ENCODE peak calls at places on chromosomes 16 and 17, in nine cellular contexts. V is retina; N is posterior cingulate gyrus; G is activated CD4-positive, alpha-beta T cell treated with anti-CD3 and anti-CD28 coated beads, Interleukin-2, amount 50 U/mL, for 4 hours; T is cardiac fibroblast; F is mucosa of descending colon; K is endothelial cell; U is osteocyte; R is amniotic stem cell. P is an unnamed sample.

GRCh38 chr17:3988297-3989120 is 24.3 kb upstream of the ATP2A3 start:
- DNase-seq in V (no peak), N (peak), G (no peak), T (peak), F (no peak), K (no peak), U (no peak), R (no peak), P (no peak)

GRCh38 chr16:11251525-11252481 is 4.2 kb downstream of the SOCS1 start:
- DNase-seq in V (no peak), N (no peak), G (peak), T (peak), F (peak), K (no peak), U (no peak), R (no peak), P (no peak)

GRCh38 chr16:69309316-69309715 is 1.8 kb upstream of the VPS4A start:
- DNase-seq in V (no peak), N (peak), G (no peak), T (no peak), F (no peak), K (no peak), U (no peak), R (no peak), P (no peak)

GRCh38 chr17:40095944-40096791 is 4.2 kb downstream of the NR1D1 start:
- DNase-seq in V (no peak), N (no peak), G (peak), T (no peak), F (peak), K (no peak), U (no peak), R (no peak), P (no peak)

GRCh38 chr17:35780876-35781409 is 14.5 kb downstream of the MMP28 start:
- DNase-seq in V (no peak), N (no peak), G (no peak), T (no peak), F (no peak), K (no peak), U (no peak), R (no peak), P (no peak)

GRCh38 chr17:44733753-44734152 is 25.0 kb upstream of the ADAM11 start:
- DNase-seq in V (no peak), N (peak), G (no peak), T (no peak), F (no peak), K (peak), U (no peak), R (no peak), P (no peak)

GRCh38 chr16:28073836-28074235 is 10.3 kb upstream of the GSG1L start:
- DNase-seq in V (no peak), N (no peak), G (no peak), T (no peak), F (no peak), K (no peak), U (no peak), R (no peak), P (no peak)

GRCh38 chr17:12282056-12282455 is 261.4 kb downstream of the MAP2K4 start:
- DNase-seq in V (no peak), N (no peak), G (no peak), T (no peak), F (no peak), K (no peak), U (no peak), R (peak), P (no peak)

GRCh38 chr16:27273670-27274522 is 5.3 kb upstream of the NSMCE1 start:
- DNase-seq in V (no peak), N (no peak), G (peak), T (no peak), F (no peak), K (no peak), U (peak), R (no peak), P (no peak)

GRCh38 chr17:75152971-75153853 is 1.1 kb downstream of the JPT1 start:
- DNase-seq in V (peak), N (no peak), G (no peak), T (peak), F (peak), K (peak), U (no peak), R (no peak), P (peak)

GRCh38 chr16:67394271-67395104 is 1.2 kb upstream of the TPPP3 start:
- DNase-seq in V (peak), N (peak), G (no peak), T (no peak), F (no peak), K (peak), U (no peak), R (no peak), P (no peak)

GRCh38 chr17:45261577-45262515 is at the start of gene SPATA32:
- DNase-seq in V (peak), N (peak), G (peak), T (peak), F (peak), K (peak), U (no peak), R (no peak), P (peak)

GRCh38 chr17:21171309-21171922 is 42.5 kb downstream of the TMEM11 start:
- DNase-seq in V (no peak), N (no peak), G (no peak), T (no peak), F (no peak), K (no peak), U (peak), R (no peak), P (no peak)

GRCh38 chr17:12727076-12727750 is 61.5 kb downstream of the MYOCD start:
- DNase-seq in V (no peak), N (no peak), G (no peak), T (no peak), F (peak), K (no peak), U (no peak), R (no peak), P (no peak)

GRCh38 chr16:23187341-23187740 is 4.8 kb downstream of the SCNN1G start:
- DNase-seq in V (no peak), N (no peak), G (no peak), T (no peak), F (no peak), K (no peak), U (no peak), R (no peak), P (no peak)

GRCh38 chr17:79680381-79680780 is 50.4 kb upstream of the ENPP7 start:
- DNase-seq in V (no peak), N (peak), G (no peak), T (no peak), F (no peak), K (no peak), U (no peak), R (no peak), P (no peak)

GRCh38 chr16:60142991-60143705 is 1409.0 kb upstream of the GOT2 start:
- DNase-seq in V (no peak), N (no peak), G (no peak), T (no peak), F (no peak), K (no peak), U (no peak), R (no peak), P (no peak)

GRCh38 chr16:67154578-67155304 is 3.9 kb upstream of the B3GNT9 start:
- DNase-seq in V (peak), N (peak), G (no peak), T (no peak), F (peak), K (no peak), U (no peak), R (no peak), P (no peak)

GRCh38 chr17:79500738-79501533 is 109.9 kb downstream of the RBFOX3 start:
- DNase-seq in V (peak), N (peak), G (no peak), T (no peak), F (no peak), K (no peak), U (no peak), R (no peak), P (no peak)

GRCh38 chr17:59652119-59652518 is 32.4 kb downstream of the CLTC start:
- DNase-seq in V (no peak), N (no peak), G (no peak), T (peak), F (no peak), K (no peak), U (no peak), R (peak), P (no peak)

GRCh38 chr17:53924530-53925455 is 102.1 kb downstream of the KIF2B start:
- DNase-seq in V (no peak), N (no peak), G (no peak), T (no peak), F (no peak), K (no peak), U (no peak), R (no peak), P (no peak)

GRCh38 chr17:69093279-69093789 is 32.6 kb upstream of the ABCA9 start:
- DNase-seq in V (no peak), N (no peak), G (no peak), T (peak), F (no peak), K (no peak), U (no peak), R (no peak), P (no peak)

GRCh38 chr16:2066139-2066538 is 18.4 kb downstream of the TSC2 start:
- DNase-seq in V (no peak), N (no peak), G (no peak), T (no peak), F (no peak), K (no peak), U (no peak), R (no peak), P (no peak)

GRCh38 chr16:86557587-86557986 is 2.6 kb upstream of the MTHFSD start:
- DNase-seq in V (no peak), N (no peak), G (no peak), T (no peak), F (no peak), K (no peak), U (no peak), R (no peak), P (no peak)

P was measured in A673.